ENCODE peak calls at places on chromosomes 12 and 14, in four cellular contexts. P is IMR-90, G is mesendoderm, O is H9. U is an unnamed sample.

GRCh38 chr14:69008411-69008810 is 29.3 kb upstream of the ACTN1 start:
- DNase-seq in P (peak), G (no peak), O (no peak), U (no peak)

GRCh38 chr14:63689132-63689531 is 38.7 kb downstream of the SGPP1 start:
- DNase-seq in P (no peak), G (peak), O (no peak), U (no peak)

GRCh38 chr12:85872497-85873091 is 1.5 kb upstream of the NTS start:
- DNase-seq in P (peak), G (peak), O (no peak), U (peak)

GRCh38 chr14:99551034-99551922 is 52.7 kb downstream of the CCDC85C start:
- DNase-seq in P (no peak), G (no peak), O (no peak), U (no peak)

GRCh38 chr14:68952544-68953535 is 26.3 kb downstream of the ACTN1 start:
- DNase-seq in P (peak), G (no peak), O (no peak), U (no peak)

GRCh38 chr12:131457028-131457310 is 253.9 kb upstream of the SFSWAP start:
- DNase-seq in P (no peak), G (no peak), O (no peak), U (no peak)

GRCh38 chr14:65872536-65872935 is 460.0 kb downstream of the FUT8 start:
- DNase-seq in P (no peak), G (no peak), O (no peak), U (no peak)

GRCh38 chr12:87323369-87323768 is 705.8 kb downstream of the C12orf50 start:
- DNase-seq in P (peak), G (no peak), O (no peak), U (no peak)

GRCh38 chr12:130948136-130948535 is 5.6 kb upstream of the ADGRD1 start:
- DNase-seq in P (no peak), G (peak), O (peak), U (no peak)

GRCh38 chr14:91059576-91060471 is 617 bp downstream of the RPS6KA5 start:
- DNase-seq in P (no peak), G (peak), O (peak), U (peak)

GRCh38 chr14:54444003-54444402 is 2.8 kb upstream of the CNIH1 start:
- DNase-seq in P (no peak), G (no peak), O (no peak), U (no peak)

GRCh38 chr12:47991106-47991550 is 13.1 kb downstream of the COL2A1 start:
- DNase-seq in P (no peak), G (no peak), O (no peak), U (no peak)

GRCh38 chr14:105866841-105867321 is 340.5 kb downstream of the TMEM121 start:
- DNase-seq in P (no peak), G (no peak), O (no peak), U (no peak)

GRCh38 chr14:105849933-105850626 is 323.7 kb downstream of the TMEM121 start:
- DNase-seq in P (no peak), G (no peak), O (no peak), U (no peak)

GRCh38 chr14:36096090-36096489 is 80.4 kb downstream of the PTCSC3 start:
- DNase-seq in P (peak), G (no peak), O (no peak), U (no peak)

GRCh38 chr14:54211562-54212308 is 185.1 kb upstream of the CDKN3 start:
- DNase-seq in P (peak), G (peak), O (no peak), U (no peak)

GRCh38 chr14:80764496-80764895 is 177.0 kb downstream of the CEP128 start:
- DNase-seq in P (peak), G (peak), O (no peak), U (no peak)

GRCh38 chr12:27695556-27696292 is 523 bp upstream of the REP15 start:
- DNase-seq in P (peak), G (no peak), O (no peak), U (no peak)

GRCh38 chr12:46240436-46240835 is 28.4 kb downstream of the SLC38A1 start:
- DNase-seq in P (no peak), G (no peak), O (no peak), U (no peak)

DNA sequence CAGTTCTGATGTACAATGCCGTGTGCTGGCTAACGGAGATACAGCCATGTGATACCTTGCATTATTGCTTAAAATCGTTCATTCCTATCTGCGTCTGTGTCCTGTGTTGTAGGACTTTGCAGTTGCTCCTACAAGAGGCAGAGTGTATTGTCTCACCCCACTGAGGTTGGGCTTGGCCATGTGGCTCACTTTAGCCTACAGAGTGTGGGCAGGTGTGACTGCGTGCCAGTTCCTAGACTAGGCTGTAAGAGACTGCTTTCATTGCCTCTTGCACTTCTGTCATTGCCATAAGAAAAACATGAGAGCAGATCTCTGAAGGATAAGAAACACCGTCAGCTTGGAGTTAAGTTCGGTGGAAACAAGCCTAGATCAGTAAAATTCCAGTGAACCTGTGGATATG is 197.7 kb upstream of the CRY1 start:
- DNase-seq in P (no peak), G (no peak), O (no peak), U (no peak)
- H3K23ac ChIP-seq in P (no peak), G (no peak), O (no peak), U (no peak)

GRCh38 chr14:31944256-31945073 is 132.6 kb upstream of the ARHGAP5 start:
- DNase-seq in P (no peak), G (no peak), O (no peak), U (no peak)

GRCh38 chr14:31942216-31942841 is 134.8 kb upstream of the ARHGAP5 start:
- DNase-seq in P (no peak), G (peak), O (no peak), U (no peak)

GRCh38 chr14:31943861-31944255 is 133.2 kb upstream of the ARHGAP5 start:
- DNase-seq in P (no peak), G (no peak), O (no peak), U (no peak)

GRCh38 chr14:31941487-31941886 is 135.6 kb upstream of the ARHGAP5 start:
- DNase-seq in P (no peak), G (no peak), O (no peak), U (no peak)

DNA sequence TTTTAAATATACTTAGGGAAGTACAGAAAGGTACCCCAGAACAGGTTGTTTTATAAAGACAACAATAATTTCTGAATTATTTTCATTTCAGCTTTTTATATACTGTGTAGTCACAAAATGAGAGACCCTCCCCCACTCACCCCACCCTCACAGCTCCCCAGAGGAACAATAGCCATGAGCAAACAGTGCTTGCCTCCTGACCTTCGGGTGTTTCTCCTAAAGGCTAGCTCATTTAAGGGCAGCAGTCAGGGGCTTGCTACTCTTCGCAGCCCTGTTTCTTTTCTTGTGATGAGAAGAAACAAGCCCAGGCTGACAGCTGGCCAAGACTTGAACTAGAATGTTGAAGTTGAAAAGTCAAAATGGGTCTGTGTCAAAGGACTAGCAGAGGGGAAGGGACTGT is 133.9 kb upstream of the ARHGAP5 start:
- DNase-seq in P (no peak), G (no peak), O (no peak), U (no peak)
- H3K23ac ChIP-seq in P (no peak), G (no peak), O (no peak), U (no peak)

GRCh38 chr12:90261283-90261682 is 552.6 kb upstream of the ATP2B1 start:
- DNase-seq in P (peak), G (no peak), O (no peak), U (no peak)
- H3K23ac ChIP-seq in P (no peak), G (no peak), O (no peak), U (no peak)

DNA sequence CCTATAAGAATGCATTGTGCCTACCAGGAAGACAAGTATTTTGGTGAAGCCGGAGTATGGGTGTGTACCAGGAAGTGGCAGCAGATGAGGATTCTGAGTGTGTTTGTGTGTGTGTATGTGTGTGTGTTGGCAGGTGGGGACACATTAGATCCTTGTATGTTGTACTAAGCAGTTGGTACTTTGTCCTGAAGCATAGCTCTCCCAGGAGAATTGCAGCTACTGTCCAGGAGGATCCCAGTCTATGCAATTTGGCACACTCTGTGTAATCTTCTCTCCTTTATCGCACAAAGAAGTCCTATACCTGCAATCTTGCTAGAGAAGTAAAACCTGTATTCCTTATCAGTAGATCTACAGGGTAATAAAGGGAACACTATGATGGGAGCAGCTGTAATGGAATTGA is 276.5 kb downstream of the PAWR start:
- DNase-seq in P (no peak), G (no peak), O (no peak), U (no peak)
- H3K23ac ChIP-seq in P (no peak), G (no peak), O (no peak), U (no peak)

DNA sequence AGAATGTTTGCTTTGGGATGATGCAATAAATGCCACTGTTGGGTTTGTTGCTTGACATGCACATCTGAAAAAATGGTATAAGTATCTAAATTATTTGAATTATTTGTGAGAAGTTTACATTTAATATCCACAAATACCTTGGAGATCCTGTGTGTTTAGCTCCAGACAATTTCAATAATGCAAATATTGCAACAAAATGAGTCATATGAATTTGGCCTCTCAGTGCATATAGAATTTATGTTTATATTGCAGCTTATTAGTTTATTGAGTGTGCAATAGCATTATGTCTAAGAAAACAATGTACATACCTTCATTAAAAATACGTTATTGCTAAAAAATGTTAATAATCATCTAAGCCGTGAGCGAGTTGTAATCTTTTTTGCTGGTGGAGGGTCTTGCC is 153.3 kb downstream of the FSCB start:
- DNase-seq in P (no peak), G (no peak), O (no peak), U (no peak)
- H3K23ac ChIP-seq in P (no peak), G (no peak), O (no peak), U (no peak)

GRCh38 chr12:1970331-1970900 is 33.8 kb downstream of the DCP1B start:
- DNase-seq in P (no peak), G (peak), O (no peak), U (no peak)
- H3K23ac ChIP-seq in P (no peak), G (no peak), O (no peak), U (no peak)

GRCh38 chr12:89933911-89934310 is 225.3 kb upstream of the ATP2B1 start:
- DNase-seq in P (peak), G (no peak), O (no peak), U (no peak)

GRCh38 chr12:89932950-89933349 is 224.3 kb upstream of the ATP2B1 start:
- DNase-seq in P (peak), G (no peak), O (no peak), U (no peak)

GRCh38 chr12:89939468-89940215 is 231.0 kb upstream of the ATP2B1 start:
- DNase-seq in P (peak), G (no peak), O (no peak), U (no peak)

GRCh38 chr12:89935850-89936249 is 227.2 kb upstream of the ATP2B1 start:
- DNase-seq in P (no peak), G (no peak), O (no peak), U (no peak)

DNA sequence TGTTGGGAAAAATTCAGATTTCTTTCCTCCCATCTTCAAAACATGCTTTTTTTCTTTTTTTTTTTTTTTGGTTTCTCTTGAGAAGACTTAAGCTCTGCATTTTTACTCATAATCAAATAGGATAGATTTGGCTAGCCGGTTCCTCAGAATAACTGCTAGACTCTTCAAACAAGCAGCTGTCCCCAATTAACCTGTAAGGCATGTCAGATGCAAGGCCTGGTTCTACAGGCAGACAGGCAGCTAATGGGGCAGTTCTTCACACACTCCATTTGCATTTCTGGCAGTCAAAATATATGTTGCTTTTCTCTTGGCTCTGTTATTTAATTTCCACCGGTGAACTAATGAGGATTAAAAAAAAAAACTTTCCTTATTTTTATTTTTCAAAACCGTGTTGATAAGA is 228.0 kb upstream of the ATP2B1 start:
- DNase-seq in P (no peak), G (no peak), O (no peak), U (no peak)
- H3K23ac ChIP-seq in P (no peak), G (no peak), O (no peak), U (no peak)

GRCh38 chr12:124822218-124822617 is 41.4 kb downstream of the SCARB1 start:
- DNase-seq in P (no peak), G (no peak), O (no peak), U (no peak)
- H3K23ac ChIP-seq in P (no peak), G (no peak), O (no peak), U (no peak)

U was measured in neuronal stem cell.